ENCODE peak calls at places on chromosomes 16 and 17, in five cellular contexts. One of them, this sample, is unnamed.
A peak's percentile ranks its signal among the peaks of the same experiment; 100 is the strongest.

GRCh38 chr16:84414789-84415326 is 46.5 kb downstream of the ATP2C2 start:
- DNase-seq in K562: no peak
- DNase-seq in HCT116: no peak
- DNase-seq in Panc1: no peak
- DNase-seq in A549: no peak
- DNase-seq in this sample: no peak

GRCh38 chr17:49183341-49183740 is 27.0 kb downstream of the GNGT2 start:
- DNase-seq in Panc1: no peak
- DNase-seq in HCT116: no peak
- DNase-seq in A549: no peak
- DNase-seq in K562: no peak
- DNase-seq in this sample: no peak

GRCh38 chr16:58236231-58236690 is 38.4 kb upstream of the CSNK2A2 start:
- DNase-seq in Panc1: no peak
- DNase-seq in A549: peak; percentile 82
- DNase-seq in HCT116: peak; percentile 57
- DNase-seq in K562: peak; percentile 76
- DNase-seq in this sample: no peak

GRCh38 chr16:27485126-27485525 is 64.6 kb downstream of the GTF3C1 start:
- DNase-seq in HCT116: no peak
- DNase-seq in Panc1: no peak
- DNase-seq in K562: no peak
- DNase-seq in A549: no peak
- DNase-seq in this sample: no peak

GRCh38 chr16:22270525-22270924 is 26.7 kb upstream of the POLR3E start:
- DNase-seq in HCT116: no peak
- DNase-seq in A549: no peak
- DNase-seq in Panc1: no peak
- DNase-seq in K562: no peak
- DNase-seq in this sample: no peak

GRCh38 chr16:89805136-89805905 is 11.1 kb downstream of the FANCA start:
- DNase-seq in Panc1: no peak
- DNase-seq in A549: no peak
- DNase-seq in K562: no peak
- DNase-seq in HCT116: no peak
- DNase-seq in this sample: no peak

GRCh38 chr16:15644306-15644961 is 1.5 kb upstream of the MARF1 start:
- DNase-seq in HCT116: peak; percentile 62
- DNase-seq in K562: no peak
- DNase-seq in Panc1: no peak
- DNase-seq in A549: no peak
- DNase-seq in this sample: no peak

GRCh38 chr17:77924757-77925336 is 33.7 kb upstream of the TNRC6C start:
- DNase-seq in Panc1: no peak
- DNase-seq in HCT116: no peak
- DNase-seq in A549: no peak
- DNase-seq in K562: no peak
- DNase-seq in this sample: no peak

GRCh38 chr16:1878256-1878655 is 6.3 kb upstream of the MEIOB start:
- DNase-seq in HCT116: no peak
- DNase-seq in Panc1: no peak
- DNase-seq in A549: no peak
- DNase-seq in K562: no peak
- DNase-seq in this sample: no peak

GRCh38 chr16:84537431-84538151 is 33.1 kb upstream of the MEAK7 start:
- DNase-seq in A549: no peak
- DNase-seq in Panc1: no peak
- DNase-seq in HCT116: no peak
- DNase-seq in K562: peak; percentile 48
- DNase-seq in this sample: no peak

GRCh38 chr17:71430281-71430680 is 690.5 kb upstream of the SOX9 start:
- DNase-seq in K562: no peak
- DNase-seq in Panc1: no peak
- DNase-seq in A549: no peak
- DNase-seq in HCT116: no peak
- DNase-seq in this sample: no peak

GRCh38 chr17:18172528-18173278 is 10.9 kb upstream of the ALKBH5 start:
- DNase-seq in A549: no peak
- DNase-seq in HCT116: no peak
- DNase-seq in K562: no peak
- DNase-seq in Panc1: no peak
- DNase-seq in this sample: no peak

GRCh38 chr16:68090109-68090508 is 4.9 kb downstream of the NFATC3 start:
- DNase-seq in Panc1: no peak
- DNase-seq in HCT116: no peak
- DNase-seq in K562: no peak
- DNase-seq in A549: no peak
- DNase-seq in this sample: peak; percentile 54

GRCh38 chr17:44522883-44523671 is 19.9 kb upstream of the GPATCH8 start:
- DNase-seq in A549: peak; percentile 84
- DNase-seq in HCT116: peak; percentile 69
- DNase-seq in K562: peak; percentile 64
- DNase-seq in Panc1: no peak
- DNase-seq in this sample: peak; percentile 87

GRCh38 chr17:13592427-13592826 is 9.3 kb downstream of the HS3ST3A1 start:
- DNase-seq in A549: no peak
- DNase-seq in Panc1: no peak
- DNase-seq in K562: no peak
- DNase-seq in HCT116: no peak
- DNase-seq in this sample: no peak

GRCh38 chr17:50699410-50699809 is 8.3 kb downstream of the ANKRD40 start:
- DNase-seq in A549: no peak
- DNase-seq in Panc1: no peak
- DNase-seq in HCT116: no peak
- DNase-seq in K562: no peak
- DNase-seq in this sample: no peak
- TF ChIP-seq REST in A549: no peak
- TF ChIP-seq REST in Panc1: no peak
- TF ChIP-seq REST in HCT116: no peak
- TF ChIP-seq REST in K562: no peak
- TF ChIP-seq REST in this sample: no peak

GRCh38 chr16:11016524-11016988 is 72.2 kb downstream of the CLEC16A start:
- DNase-seq in A549: peak; percentile 50
- DNase-seq in K562: no peak
- DNase-seq in HCT116: no peak
- DNase-seq in Panc1: no peak
- DNase-seq in this sample: no peak
- TF ChIP-seq REST in A549: no peak
- TF ChIP-seq REST in K562: no peak
- TF ChIP-seq REST in HCT116: no peak
- TF ChIP-seq REST in Panc1: no peak
- TF ChIP-seq REST in this sample: no peak

GRCh38 chr17:8735336-8735939 is 9.2 kb downstream of the CCDC42 start:
- DNase-seq in HCT116: no peak
- DNase-seq in Panc1: no peak
- DNase-seq in A549: no peak
- DNase-seq in K562: no peak
- DNase-seq in this sample: no peak

GRCh38 chr17:8729421-8729820 is 15.2 kb downstream of the CCDC42 start:
- DNase-seq in A549: no peak
- DNase-seq in HCT116: no peak
- DNase-seq in K562: no peak
- DNase-seq in Panc1: no peak
- DNase-seq in this sample: no peak

GRCh38 chr17:8734876-8735275 is 9.8 kb downstream of the CCDC42 start:
- DNase-seq in K562: no peak
- DNase-seq in A549: no peak
- DNase-seq in Panc1: no peak
- DNase-seq in HCT116: no peak
- DNase-seq in this sample: no peak

GRCh38 chr17:8729860-8730259 is 14.8 kb downstream of the CCDC42 start:
- DNase-seq in HCT116: no peak
- DNase-seq in A549: no peak
- DNase-seq in K562: no peak
- DNase-seq in Panc1: no peak
- DNase-seq in this sample: no peak

DNA sequence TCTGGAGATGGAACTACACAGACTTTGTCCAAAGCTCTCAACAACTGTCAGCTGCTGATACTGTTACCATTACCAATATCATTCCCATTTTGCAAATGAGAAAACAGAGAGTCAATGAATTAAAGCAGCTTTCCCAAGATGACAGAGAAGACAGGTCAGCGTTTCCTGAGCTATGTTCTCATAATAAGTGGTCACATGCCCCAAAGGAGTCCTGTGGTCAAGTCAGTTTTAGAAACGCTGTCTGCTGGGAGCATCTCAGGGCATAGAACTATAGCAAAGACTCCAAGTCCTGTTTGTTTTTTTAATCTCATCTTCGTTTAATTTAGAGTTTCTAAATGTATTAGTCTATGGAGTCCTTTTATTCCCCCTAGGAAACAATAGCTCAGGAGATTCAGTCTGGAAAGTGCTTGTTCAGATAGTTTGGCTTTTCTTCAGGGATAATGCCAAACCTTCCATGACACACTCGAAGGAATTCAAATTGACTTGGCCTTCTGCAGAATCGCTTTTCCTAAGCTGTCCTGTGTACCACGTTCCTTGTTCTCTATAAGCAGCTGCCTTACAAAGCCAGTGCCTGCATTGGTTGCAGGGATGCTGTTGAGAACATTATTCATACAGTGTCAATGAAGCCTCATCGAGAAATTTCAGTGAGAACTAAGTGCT is 12.1 kb downstream of the CCDC42 start:
- DNase-seq in HCT116: no peak
- DNase-seq in A549: no peak
- DNase-seq in Panc1: no peak
- DNase-seq in K562: no peak
- DNase-seq in this sample: no peak
- TF ChIP-seq REST in HCT116: no peak
- TF ChIP-seq REST in A549: no peak
- TF ChIP-seq REST in Panc1: no peak
- TF ChIP-seq REST in K562: no peak
- TF ChIP-seq REST in this sample: no peak

DNA sequence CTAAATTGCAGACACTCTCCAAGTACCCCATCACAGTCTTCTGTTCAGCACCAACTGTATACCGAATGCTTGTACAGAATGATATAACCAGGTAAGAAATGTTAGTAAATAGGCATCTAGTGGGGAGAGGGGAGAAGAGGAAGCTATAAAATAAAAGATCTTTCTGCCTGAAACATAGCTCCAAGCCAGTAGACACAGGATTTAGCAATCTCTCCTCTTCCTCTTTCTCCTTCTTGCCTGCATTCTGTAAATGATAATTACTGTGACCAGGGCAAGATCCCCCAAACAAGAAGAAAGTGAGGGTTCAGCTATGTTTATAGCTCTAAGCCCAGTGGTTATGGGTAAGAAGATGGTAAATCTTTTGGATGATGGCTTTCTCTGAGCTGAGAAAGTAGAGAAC is 17.9 kb downstream of the ACSM3 start:
- DNase-seq in HCT116: no peak
- DNase-seq in K562: no peak
- DNase-seq in Panc1: no peak
- DNase-seq in A549: no peak
- DNase-seq in this sample: peak; percentile 39
- TF ChIP-seq REST in HCT116: no peak
- TF ChIP-seq REST in K562: no peak
- TF ChIP-seq REST in Panc1: no peak
- TF ChIP-seq REST in A549: no peak
- TF ChIP-seq REST in this sample: no peak

GRCh38 chr17:28926786-28927185 is 23.9 kb upstream of the DHRS13 start:
- DNase-seq in HCT116: no peak
- DNase-seq in A549: no peak
- DNase-seq in K562: no peak
- DNase-seq in Panc1: no peak
- DNase-seq in this sample: no peak

GRCh38 chr17:28926366-28926765 is 23.5 kb upstream of the DHRS13 start:
- DNase-seq in HCT116: no peak
- DNase-seq in Panc1: no peak
- DNase-seq in A549: no peak
- DNase-seq in K562: no peak
- DNase-seq in this sample: peak; percentile 13

GRCh38 chr17:28929769-28930168 is 21.5 kb downstream of the PHF12 start:
- DNase-seq in HCT116: no peak
- DNase-seq in K562: no peak
- DNase-seq in A549: no peak
- DNase-seq in Panc1: no peak
- DNase-seq in this sample: no peak

GRCh38 chr17:28928061-28928460 is 23.3 kb downstream of the PHF12 start:
- DNase-seq in HCT116: no peak
- DNase-seq in A549: no peak
- DNase-seq in K562: no peak
- DNase-seq in Panc1: no peak
- DNase-seq in this sample: peak; percentile 10

DNA sequence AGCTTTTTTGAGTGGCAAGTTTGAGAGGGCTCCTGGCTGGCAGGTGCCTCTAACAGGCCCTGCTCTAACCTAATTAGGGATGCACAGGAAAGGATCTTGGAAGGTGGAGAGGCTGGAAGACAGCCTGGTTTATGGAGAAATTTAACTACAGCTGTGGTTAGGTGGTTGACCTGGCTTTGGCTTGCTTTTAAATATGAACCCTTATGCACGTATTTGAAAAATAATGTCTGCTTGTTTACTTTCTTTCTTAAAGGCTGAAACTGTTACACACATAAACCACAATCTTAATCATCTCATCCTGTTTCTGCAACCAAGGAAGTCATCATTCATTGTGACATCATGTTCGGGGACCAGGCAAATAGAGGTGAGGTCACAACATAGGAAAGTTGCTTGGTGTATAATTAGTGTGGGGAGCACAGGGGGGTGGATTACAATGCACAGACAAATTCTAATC is 23.1 kb upstream of the DHRS13 start:
- DNase-seq in HCT116: no peak
- DNase-seq in A549: no peak
- DNase-seq in K562: no peak
- DNase-seq in Panc1: peak; percentile 65
- DNase-seq in this sample: peak; percentile 67
- TF ChIP-seq REST in HCT116: no peak
- TF ChIP-seq REST in A549: no peak
- TF ChIP-seq REST in K562: no peak
- TF ChIP-seq REST in Panc1: no peak
- TF ChIP-seq REST in this sample: no peak

DNA sequence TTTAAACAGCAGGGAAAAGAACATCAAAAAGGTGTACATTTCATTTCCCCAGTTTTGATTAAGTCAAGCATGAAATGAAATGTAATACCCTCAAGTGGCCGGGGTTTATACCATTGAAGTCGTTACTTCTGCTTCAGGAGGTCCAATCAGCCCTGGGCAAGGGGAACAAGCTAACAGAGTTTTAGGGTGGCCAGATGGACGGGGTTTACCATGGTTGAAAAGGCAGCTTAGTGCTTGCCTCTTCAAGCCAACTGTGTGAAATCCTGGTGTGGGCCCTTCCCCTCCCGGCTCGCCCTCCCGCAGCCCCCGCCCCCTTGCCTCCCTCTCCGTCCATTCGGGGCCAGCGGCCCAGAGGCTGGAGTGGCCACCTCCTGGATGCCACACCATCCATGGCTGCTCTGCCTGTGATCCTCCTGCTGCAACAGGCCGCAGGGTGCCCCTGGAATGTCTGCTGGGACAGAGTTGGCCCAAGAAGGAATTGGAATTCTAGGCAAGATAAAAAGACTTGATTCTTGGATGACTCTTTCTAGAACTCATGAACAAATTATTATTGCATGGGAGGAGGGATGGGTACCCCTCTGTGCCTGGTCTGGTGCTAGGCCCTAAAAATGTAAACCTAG is 296.2 kb upstream of the IRX3 start:
- DNase-seq in K562: no peak
- DNase-seq in HCT116: no peak
- DNase-seq in A549: no peak
- DNase-seq in Panc1: no peak
- DNase-seq in this sample: no peak
- TF ChIP-seq REST in K562: no peak
- TF ChIP-seq REST in HCT116: no peak
- TF ChIP-seq REST in A549: no peak
- TF ChIP-seq REST in Panc1: no peak
- TF ChIP-seq REST in this sample: no peak

This sample was measured in HL-60.